ENCODE peak calls at places on chromosomes 12 and 14, in seven cellular contexts. T is astrocyte; Z is mucosa of descending colon; D is AG10803; W is kidney epithelial cell; C is astrocyte of the spinal cord; U is CD8-positive, alpha-beta memory T cell. Y is an unnamed sample.
A peak's percentile ranks its signal among the peaks of the same experiment; 100 is the strongest.

GRCh38 chr12:26524862-26525465 is 308.0 kb downstream of the ITPR2 start:
- DNase-seq in T (no peak), Z (no peak), D (no peak), W (no peak), C (peak; percentile 12), U (no peak), Y (peak; percentile 10)

GRCh38 chr14:93041002-93041401 is 74.7 kb downstream of the ITPK1 start:
- DNase-seq in T (no peak), Z (no peak), D (no peak), W (no peak), C (no peak), U (no peak), Y (no peak)

GRCh38 chr12:64796205-64796845 is 28.1 kb upstream of the TBC1D30 start:
- DNase-seq in T (peak; percentile 82), Z (no peak), D (peak; percentile 89), W (peak; percentile 78), C (peak; percentile 93), U (peak; percentile 38), Y (peak; percentile 88)

GRCh38 chr12:68495666-68496065 is 115.0 kb upstream of the RAP1B start:
- DNase-seq in T (peak; percentile 80), Z (no peak), D (peak; percentile 68), W (no peak), C (peak; percentile 58), U (no peak), Y (no peak)

GRCh38 chr14:93963692-93964091 is 12.7 kb downstream of the ASB2 start:
- DNase-seq in T (no peak), Z (no peak), D (no peak), W (no peak), C (no peak), U (no peak), Y (no peak)

GRCh38 chr12:460301-461230 is 827 bp downstream of the B4GALNT3 start:
- DNase-seq in T (no peak), Z (peak; percentile 66), D (no peak), W (no peak), C (no peak), U (peak; percentile 27), Y (no peak)

GRCh38 chr12:31896514-31897039 is 62.6 kb upstream of the RESF1 start:
- DNase-seq in T (peak; percentile 97), Z (no peak), D (no peak), W (no peak), C (peak; percentile 64), U (peak; percentile 66), Y (peak; percentile 100)

GRCh38 chr12:47844264-47845020 is 24.7 kb upstream of the HDAC7 start:
- DNase-seq in T (no peak), Z (no peak), D (no peak), W (no peak), C (no peak), U (no peak), Y (no peak)

GRCh38 chr14:74663884-74664283 is 49.0 kb downstream of the AREL1 start:
- DNase-seq in T (no peak), Z (no peak), D (no peak), W (no peak), C (no peak), U (no peak), Y (no peak)

GRCh38 chr14:31124197-31124596 is 83.4 kb downstream of the HECTD1 start:
- DNase-seq in T (no peak), Z (no peak), D (no peak), W (no peak), C (no peak), U (no peak), Y (peak; percentile 95)

GRCh38 chr14:60311417-60311816 is 62.4 kb downstream of the PPM1A start:
- DNase-seq in T (peak; percentile 29), Z (no peak), D (peak; percentile 40), W (no peak), C (peak; percentile 52), U (no peak), Y (peak; percentile 59)

GRCh38 chr12:75389061-75389460 is 1.8 kb upstream of the GLIPR1L2 start:
- DNase-seq in T (peak; percentile 51), Z (no peak), D (peak; percentile 51), W (peak; percentile 14), C (peak; percentile 42), U (no peak), Y (no peak)

GRCh38 chr14:31834616-31835015 is 242.5 kb upstream of the ARHGAP5 start:
- DNase-seq in T (peak; percentile 50), Z (no peak), D (peak; percentile 17), W (no peak), C (peak; percentile 60), U (no peak), Y (no peak)

GRCh38 chr12:94254270-94254669 is 105.9 kb downstream of the PLXNC1 start:
- DNase-seq in T (no peak), Z (no peak), D (no peak), W (no peak), C (no peak), U (no peak), Y (no peak)

GRCh38 chr12:96862326-96862725 is 44.7 kb upstream of the NEDD1 start:
- DNase-seq in T (no peak), Z (no peak), D (no peak), W (no peak), C (no peak), U (no peak), Y (no peak)

GRCh38 chr14:58638231-58639205 is 756 bp downstream of the DACT1 start:
- DNase-seq in T (peak; percentile 31), Z (peak; percentile 44), D (peak; percentile 36), W (no peak), C (peak; percentile 39), U (no peak), Y (no peak)

GRCh38 chr12:113174461-113175384 is 10.6 kb downstream of the DDX54 start:
- DNase-seq in T (no peak), Z (peak; percentile 83), D (peak; percentile 54), W (no peak), C (peak; percentile 62), U (peak; percentile 64), Y (peak; percentile 33)

DNA sequence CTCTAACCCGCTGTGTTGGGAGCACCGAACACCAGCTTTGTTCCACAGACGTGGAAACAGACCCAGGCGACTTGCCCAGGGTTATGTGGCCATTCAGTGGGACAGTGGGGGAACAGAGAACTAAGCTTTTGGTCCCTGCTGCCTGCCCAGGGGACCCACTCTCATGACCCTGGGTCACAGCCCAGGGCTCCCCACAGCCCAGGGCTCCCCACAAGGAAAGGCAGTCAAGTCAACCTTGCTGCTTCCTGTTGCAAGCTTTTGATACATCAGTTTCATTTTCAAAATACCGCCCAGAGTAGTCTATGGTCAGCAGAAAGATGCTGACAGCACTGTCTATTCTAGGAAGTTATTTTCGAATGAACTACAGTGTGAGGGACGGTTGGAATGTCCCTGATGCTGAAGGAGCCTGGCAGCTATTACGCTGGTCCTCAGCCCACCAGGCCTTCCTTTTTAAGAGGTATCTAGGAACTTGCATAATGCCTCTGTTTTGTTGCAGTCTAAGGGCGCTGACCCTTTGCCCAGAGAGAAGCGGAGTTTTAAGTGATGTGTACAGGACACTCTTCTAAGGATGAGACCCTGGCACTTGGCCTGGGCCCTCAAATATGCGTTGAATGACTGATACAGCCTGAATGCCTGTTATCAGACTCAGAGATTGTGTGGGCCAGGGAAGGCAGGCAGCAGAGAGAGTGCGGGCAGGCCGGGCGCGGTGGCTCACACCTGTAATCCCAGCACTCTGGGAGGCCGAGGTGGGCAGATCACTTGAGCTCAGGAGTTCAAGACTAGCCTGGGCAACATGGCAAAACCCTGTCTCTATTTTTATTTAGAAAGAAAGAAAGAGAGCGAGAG is 12.6 kb upstream of the TTC7B start:
- DNase-seq in T (no peak), Z (peak; percentile 40), D (no peak), W (no peak), C (no peak), U (no peak), Y (no peak)
- H3K4me3 ChIP-seq in T (peak overlapping the region; percentile 35), Z (no peak overlapping the region), D (peak overlapping the region; percentile 40), W (no peak overlapping the region), C (no peak overlapping the region), U (peak overlapping the region; percentile 54), Y (peak overlapping the region; percentile 29)

GRCh38 chr12:107318804-107319535 is 225.6 kb upstream of the CRY1 start:
- DNase-seq in T (peak; percentile 72), Z (peak; percentile 40), D (peak; percentile 51), W (no peak), C (peak; percentile 70), U (no peak), Y (no peak)

GRCh38 chr12:107317751-107318553 is 224.6 kb upstream of the CRY1 start:
- DNase-seq in T (peak; percentile 92), Z (peak; percentile 90), D (peak; percentile 85), W (no peak), C (peak; percentile 94), U (peak; percentile 67), Y (peak; percentile 85)

GRCh38 chr12:107320031-107320928 is 226.9 kb upstream of the CRY1 start:
- DNase-seq in T (peak; percentile 69), Z (peak; percentile 63), D (peak; percentile 42), W (no peak), C (peak; percentile 70), U (peak; percentile 57), Y (peak; percentile 65)

GRCh38 chr12:107319536-107320030 is 226.2 kb upstream of the CRY1 start:
- DNase-seq in T (no peak), Z (peak; percentile 23), D (no peak), W (no peak), C (no peak), U (no peak), Y (no peak)

DNA sequence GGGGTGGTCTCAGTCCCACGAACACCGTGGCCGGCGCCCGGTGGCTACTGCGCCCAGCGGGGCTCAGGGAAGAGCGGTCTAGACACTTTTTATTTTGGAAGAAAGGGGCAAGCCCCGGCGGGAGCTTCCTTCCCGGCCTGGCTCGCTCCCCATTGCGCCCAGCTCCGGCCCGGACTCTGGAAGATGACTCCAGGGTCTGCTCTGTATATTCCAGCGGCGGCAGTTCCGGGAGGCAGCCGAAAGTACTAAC is 225.1 kb upstream of the CRY1 start:
- DNase-seq in T (no peak), Z (no peak), D (peak; percentile 40), W (no peak), C (no peak), U (no peak), Y (no peak)
- H3K4me3 ChIP-seq in T (peak overlapping the region; percentile 75), Z (peak overlapping the region; percentile 19), D (peak overlapping the region; percentile 59), W (peak overlapping the region; percentile 78), C (peak overlapping the region; percentile 52), U (peak overlapping the region; percentile 93), Y (peak overlapping the region; percentile 70)

GRCh38 chr14:73136387-73137221 is at the start of gene PSEN1:
- DNase-seq in T (peak; percentile 74), Z (peak; percentile 99), D (peak; percentile 85), W (peak; percentile 61), C (peak; percentile 93), U (peak; percentile 99), Y (peak; percentile 89)

GRCh38 chr14:73136085-73136386 is 271 bp upstream of the PSEN1 start:
- DNase-seq in T (no peak), Z (no peak), D (no peak), W (no peak), C (no peak), U (no peak), Y (no peak)

GRCh38 chr14:73133795-73134194 is 2.5 kb upstream of the PSEN1 start:
- DNase-seq in T (no peak), Z (no peak), D (no peak), W (no peak), C (no peak), U (no peak), Y (no peak)
- H3K4me3 ChIP-seq in T (no peak overlapping the region), Z (no peak overlapping the region), D (no peak overlapping the region), W (no peak overlapping the region), C (no peak overlapping the region), U (no peak overlapping the region), Y (no peak overlapping the region)

DNA sequence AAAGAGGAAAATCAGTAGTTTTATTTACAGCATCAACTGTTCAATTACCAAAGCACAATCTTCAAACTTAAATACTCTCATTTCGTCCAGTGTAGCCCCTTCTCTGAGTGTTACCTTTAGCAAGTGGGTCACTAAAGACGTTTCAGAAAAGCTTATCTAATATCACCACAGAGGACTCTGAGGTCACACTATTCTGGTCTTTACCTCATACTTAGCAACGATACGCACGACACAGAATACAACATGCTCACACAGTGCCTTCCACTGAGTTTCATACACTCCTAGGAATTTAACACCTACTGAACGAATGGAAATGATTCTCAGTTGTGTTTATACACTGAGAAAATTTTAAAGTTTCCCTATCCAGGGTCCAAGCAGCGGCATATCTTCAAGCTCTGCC is 2.0 kb downstream of the SYT10 start:
- DNase-seq in T (no peak), Z (no peak), D (no peak), W (no peak), C (no peak), U (no peak), Y (no peak)
- H3K4me3 ChIP-seq in T (no peak overlapping the region), Z (no peak overlapping the region), D (no peak overlapping the region), W (no peak overlapping the region), C (no peak overlapping the region), U (no peak overlapping the region), Y (no peak overlapping the region)

Y was measured in Jurkat, Clone E6-1.